ENCODE peak calls at places on chromosomes 7 and 10, in four cellular contexts. One of them, this sample, is unnamed.

GRCh38 chr7:46153951-46154787 is 233.1 kb upstream of the IGFBP3 start:
- DNase-seq in stimulated activated CD4-positive, alpha-beta T cell treated with anti-CD3 and anti-CD28 coated beads, Interleukin-4, amount 100 ng/mL, for 48 hours: no peak
- DNase-seq in lower leg skin: no peak
- DNase-seq in sciatic nerve: no peak
- DNase-seq in this sample: no peak

GRCh38 chr10:10902951-10903350 is 114.7 kb upstream of the CELF2 start:
- DNase-seq in stimulated activated CD4-positive, alpha-beta T cell treated with anti-CD3 and anti-CD28 coated beads, Interleukin-4, amount 100 ng/mL, for 48 hours: no peak
- DNase-seq in lower leg skin: no peak
- DNase-seq in sciatic nerve: no peak
- DNase-seq in this sample: no peak

GRCh38 chr10:55144001-55144400 is 343.0 kb upstream of the PCDH15 start:
- DNase-seq in stimulated activated CD4-positive, alpha-beta T cell treated with anti-CD3 and anti-CD28 coated beads, Interleukin-4, amount 100 ng/mL, for 48 hours: no peak
- DNase-seq in lower leg skin: no peak
- DNase-seq in sciatic nerve: no peak
- DNase-seq in this sample: no peak

GRCh38 chr7:44634839-44635591 is 28.6 kb downstream of the OGDH start:
- DNase-seq in stimulated activated CD4-positive, alpha-beta T cell treated with anti-CD3 and anti-CD28 coated beads, Interleukin-4, amount 100 ng/mL, for 48 hours: no peak
- DNase-seq in lower leg skin: no peak
- DNase-seq in sciatic nerve: no peak
- DNase-seq in this sample: no peak

GRCh38 chr7:157503229-157503628 is 166.4 kb downstream of the DNAJB6 start:
- DNase-seq in stimulated activated CD4-positive, alpha-beta T cell treated with anti-CD3 and anti-CD28 coated beads, Interleukin-4, amount 100 ng/mL, for 48 hours: no peak
- DNase-seq in lower leg skin: no peak
- DNase-seq in sciatic nerve: no peak
- DNase-seq in this sample: no peak

GRCh38 chr7:83782628-83783027 is 133.7 kb upstream of the SEMA3E start:
- DNase-seq in stimulated activated CD4-positive, alpha-beta T cell treated with anti-CD3 and anti-CD28 coated beads, Interleukin-4, amount 100 ng/mL, for 48 hours: no peak
- DNase-seq in lower leg skin: no peak
- DNase-seq in sciatic nerve: no peak
- DNase-seq in this sample: no peak

GRCh38 chr10:128604025-128604424 is 477.8 kb upstream of the MKI67 start:
- DNase-seq in stimulated activated CD4-positive, alpha-beta T cell treated with anti-CD3 and anti-CD28 coated beads, Interleukin-4, amount 100 ng/mL, for 48 hours: no peak
- DNase-seq in lower leg skin: no peak
- DNase-seq in sciatic nerve: no peak
- DNase-seq in this sample: no peak

GRCh38 chr10:1464866-1465265 is 272.5 kb downstream of the ADARB2 start:
- DNase-seq in stimulated activated CD4-positive, alpha-beta T cell treated with anti-CD3 and anti-CD28 coated beads, Interleukin-4, amount 100 ng/mL, for 48 hours: no peak
- DNase-seq in lower leg skin: no peak
- DNase-seq in sciatic nerve: no peak
- DNase-seq in this sample: no peak

GRCh38 chr7:6443372-6443941 is 4.3 kb downstream of the DAGLB start:
- DNase-seq in stimulated activated CD4-positive, alpha-beta T cell treated with anti-CD3 and anti-CD28 coated beads, Interleukin-4, amount 100 ng/mL, for 48 hours: no peak
- DNase-seq in lower leg skin: no peak
- DNase-seq in sciatic nerve: no peak
- DNase-seq in this sample: peak

GRCh38 chr7:134045716-134046115 is 81.4 kb upstream of the LRGUK start:
- DNase-seq in stimulated activated CD4-positive, alpha-beta T cell treated with anti-CD3 and anti-CD28 coated beads, Interleukin-4, amount 100 ng/mL, for 48 hours: no peak
- DNase-seq in lower leg skin: no peak
- DNase-seq in sciatic nerve: no peak
- DNase-seq in this sample: no peak

GRCh38 chr7:49001610-49002033 is 77.3 kb downstream of the CDC14C start:
- DNase-seq in stimulated activated CD4-positive, alpha-beta T cell treated with anti-CD3 and anti-CD28 coated beads, Interleukin-4, amount 100 ng/mL, for 48 hours: peak
- DNase-seq in lower leg skin: no peak
- DNase-seq in sciatic nerve: no peak
- DNase-seq in this sample: no peak

GRCh38 chr10:68047554-68048327 is 27.3 kb downstream of the HERC4 start:
- DNase-seq in stimulated activated CD4-positive, alpha-beta T cell treated with anti-CD3 and anti-CD28 coated beads, Interleukin-4, amount 100 ng/mL, for 48 hours: no peak
- DNase-seq in lower leg skin: no peak
- DNase-seq in sciatic nerve: no peak
- DNase-seq in this sample: no peak

GRCh38 chr10:4647138-4647785 is 178.7 kb upstream of the AKR1E2 start:
- DNase-seq in stimulated activated CD4-positive, alpha-beta T cell treated with anti-CD3 and anti-CD28 coated beads, Interleukin-4, amount 100 ng/mL, for 48 hours: no peak
- DNase-seq in lower leg skin: no peak
- DNase-seq in sciatic nerve: no peak
- DNase-seq in this sample: no peak

GRCh38 chr7:5284304-5285281 is 1.9 kb downstream of the SLC29A4 start:
- DNase-seq in stimulated activated CD4-positive, alpha-beta T cell treated with anti-CD3 and anti-CD28 coated beads, Interleukin-4, amount 100 ng/mL, for 48 hours: peak
- DNase-seq in lower leg skin: no peak
- DNase-seq in sciatic nerve: peak
- DNase-seq in this sample: no peak

GRCh38 chr7:110090113-110090820 is 1000.7 kb upstream of the LRRN3 start:
- DNase-seq in stimulated activated CD4-positive, alpha-beta T cell treated with anti-CD3 and anti-CD28 coated beads, Interleukin-4, amount 100 ng/mL, for 48 hours: no peak
- DNase-seq in lower leg skin: no peak
- DNase-seq in sciatic nerve: no peak
- DNase-seq in this sample: peak

GRCh38 chr7:155372782-155373358 is 75.2 kb downstream of the INSIG1 start:
- DNase-seq in stimulated activated CD4-positive, alpha-beta T cell treated with anti-CD3 and anti-CD28 coated beads, Interleukin-4, amount 100 ng/mL, for 48 hours: no peak
- DNase-seq in lower leg skin: no peak
- DNase-seq in sciatic nerve: no peak
- DNase-seq in this sample: peak